ENCODE peak calls at places on chromosomes 7 and 10, in five cellular contexts. O is mesothelial cell of epicardium, I is DND-41, E is neural crest cell, S is suprapubic skin. J is an unnamed sample.

GRCh38 chr10:10985361-10985760 is 32.3 kb upstream of the CELF2 start:
- DNase-seq in O (no peak), I (no peak), E (no peak), S (no peak), J (no peak)

GRCh38 chr10:133292919-133293809 is 15.5 kb downstream of the TUBGCP2 start:
- DNase-seq in O (no peak), I (no peak), E (no peak), S (no peak), J (no peak)

GRCh38 chr7:139431010-139431409 is 52.5 kb downstream of the KLRG2 start:
- DNase-seq in O (peak), I (no peak), E (no peak), S (no peak), J (peak)

GRCh38 chr10:28087675-28088351 is 88.9 kb upstream of the ODAD2 start:
- DNase-seq in O (no peak), I (no peak), E (no peak), S (no peak), J (no peak)

GRCh38 chr7:53418834-53419482 is 383.5 kb downstream of the POM121L12 start:
- DNase-seq in O (no peak), I (no peak), E (no peak), S (no peak), J (no peak)

GRCh38 chr10:129224065-129224464 is 243.0 kb upstream of the MGMT start:
- DNase-seq in O (no peak), I (no peak), E (no peak), S (no peak), J (no peak)

GRCh38 chr7:79282051-79282694 is 171.3 kb downstream of the MAGI2 start:
- DNase-seq in O (no peak), I (no peak), E (no peak), S (no peak), J (no peak)

GRCh38 chr10:30019468-30019867 is 39.9 kb downstream of the JCAD start:
- DNase-seq in O (no peak), I (no peak), E (no peak), S (no peak), J (no peak)

GRCh38 chr7:121562274-121562673 is 166.2 kb upstream of the FAM3C start:
- DNase-seq in O (no peak), I (no peak), E (no peak), S (no peak), J (no peak)

GRCh38 chr10:95408148-95408930 is 117.5 kb upstream of the PDLIM1 start:
- DNase-seq in O (no peak), I (no peak), E (no peak), S (no peak), J (no peak)

GRCh38 chr10:80608706-80609105 is 71.0 kb downstream of the SH2D4B start:
- DNase-seq in O (no peak), I (no peak), E (no peak), S (peak), J (no peak)

GRCh38 chr7:5634107-5634950 is 147.1 kb downstream of the RNF216 start:
- DNase-seq in O (peak), I (peak), E (peak), S (peak), J (peak)

GRCh38 chr10:94006591-94007550 is 13.1 kb downstream of the PLCE1 start:
- DNase-seq in O (no peak), I (no peak), E (no peak), S (no peak), J (no peak)

GRCh38 chr7:33072471-33072870 is 9.9 kb upstream of the NT5C3A start:
- DNase-seq in O (no peak), I (no peak), E (no peak), S (no peak), J (no peak)

GRCh38 chr10:110326351-110327032 is 21.8 kb upstream of the SMNDC1 start:
- DNase-seq in O (no peak), I (no peak), E (no peak), S (no peak), J (no peak)

GRCh38 chr7:67738958-67739357 is 742.3 kb downstream of the TYW1 start:
- DNase-seq in O (no peak), I (no peak), E (no peak), S (no peak), J (no peak)

GRCh38 chr10:110774069-110775021 is 97.4 kb upstream of the PDCD4 start:
- DNase-seq in O (no peak), I (no peak), E (no peak), S (no peak), J (no peak)

GRCh38 chr10:121865554-121865953 is 62.3 kb downstream of the ATE1 start:
- DNase-seq in O (no peak), I (no peak), E (no peak), S (no peak), J (no peak)

GRCh38 chr7:151459726-151460473 is 20.0 kb upstream of the CRYGN start:
- DNase-seq in O (peak), I (no peak), E (peak), S (peak), J (no peak)

GRCh38 chr10:132738454-132739224 is 47.3 kb downstream of the NKX6-2 start:
- DNase-seq in O (no peak), I (no peak), E (no peak), S (no peak), J (no peak)

GRCh38 chr7:128197586-128197985 is 43.5 kb upstream of the LEP start:
- DNase-seq in O (no peak), I (no peak), E (no peak), S (peak), J (no peak)

GRCh38 chr7:142009142-142009541 is 13.5 kb downstream of the MGAM start:
- DNase-seq in O (no peak), I (no peak), E (no peak), S (no peak), J (no peak)

GRCh38 chr7:108181073-108181985 is 51.2 kb upstream of the LAMB4 start:
- DNase-seq in O (no peak), I (no peak), E (peak), S (no peak), J (no peak)

GRCh38 chr7:67608806-67609205 is 612.2 kb downstream of the TYW1 start:
- DNase-seq in O (no peak), I (no peak), E (no peak), S (no peak), J (no peak)

GRCh38 chr10:4529266-4529665 is 296.7 kb upstream of the AKR1E2 start:
- DNase-seq in O (no peak), I (peak), E (no peak), S (no peak), J (no peak)

GRCh38 chr7:26399747-26400146 is 108.1 kb downstream of the SNX10 start:
- DNase-seq in O (no peak), I (no peak), E (no peak), S (no peak), J (no peak)

GRCh38 chr7:26398436-26399308 is 107.0 kb downstream of the SNX10 start:
- DNase-seq in O (peak), I (peak), E (peak), S (peak), J (peak)

GRCh38 chr7:26397786-26398435 is 106.2 kb downstream of the SNX10 start:
- DNase-seq in O (peak), I (no peak), E (peak), S (no peak), J (peak)

GRCh38 chr7:26397326-26397725 is 105.7 kb downstream of the SNX10 start:
- DNase-seq in O (no peak), I (no peak), E (no peak), S (no peak), J (no peak)

GRCh38 chr7:26399309-26399610 is 107.6 kb downstream of the SNX10 start:
- DNase-seq in O (no peak), I (no peak), E (peak), S (no peak), J (no peak)
- TF ChIP-seq CTCF in O (no peak), I (no peak), E (peak), S (no peak), J (peak)

GRCh38 chr7:47543659-47544058 is 38.3 kb downstream of the TNS3 start:
- DNase-seq in O (no peak), I (no peak), E (no peak), S (no peak), J (no peak)
- TF ChIP-seq CTCF in O (no peak), I (no peak), E (no peak), S (no peak), J (no peak)

DNA sequence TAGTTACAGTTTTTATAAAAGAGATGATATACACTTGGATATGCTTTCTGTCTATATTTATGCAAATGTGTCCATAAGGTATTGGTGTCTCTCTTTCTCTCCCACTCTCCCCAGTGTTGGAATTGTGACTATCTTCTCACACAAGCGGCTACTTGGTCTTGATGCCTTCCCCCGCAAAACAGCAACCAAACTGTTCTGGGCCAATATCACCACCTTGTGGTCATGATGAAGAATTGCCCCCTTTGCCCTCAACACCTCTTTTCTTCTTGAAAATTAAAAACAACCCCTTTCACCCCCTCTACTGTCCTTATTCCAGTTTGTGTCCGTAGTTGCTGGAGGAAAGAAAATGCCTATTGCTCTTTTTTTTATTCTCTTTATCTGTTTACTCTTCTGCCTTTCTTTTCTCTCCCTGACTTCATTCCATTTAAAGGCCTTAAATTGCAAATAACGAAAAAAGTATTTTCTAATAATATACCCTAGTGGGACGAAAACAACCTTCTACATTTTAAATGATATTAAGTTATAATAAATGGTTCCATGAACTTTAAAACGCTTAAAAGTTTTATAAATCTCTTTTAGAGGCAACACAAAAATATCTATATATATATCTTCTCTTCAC is 65.0 kb downstream of the IKZF1 start:
- DNase-seq in O (no peak), I (peak), E (no peak), S (no peak), J (no peak)
- TF ChIP-seq CTCF in O (peak), I (peak), E (peak), S (peak), J (peak)

DNA sequence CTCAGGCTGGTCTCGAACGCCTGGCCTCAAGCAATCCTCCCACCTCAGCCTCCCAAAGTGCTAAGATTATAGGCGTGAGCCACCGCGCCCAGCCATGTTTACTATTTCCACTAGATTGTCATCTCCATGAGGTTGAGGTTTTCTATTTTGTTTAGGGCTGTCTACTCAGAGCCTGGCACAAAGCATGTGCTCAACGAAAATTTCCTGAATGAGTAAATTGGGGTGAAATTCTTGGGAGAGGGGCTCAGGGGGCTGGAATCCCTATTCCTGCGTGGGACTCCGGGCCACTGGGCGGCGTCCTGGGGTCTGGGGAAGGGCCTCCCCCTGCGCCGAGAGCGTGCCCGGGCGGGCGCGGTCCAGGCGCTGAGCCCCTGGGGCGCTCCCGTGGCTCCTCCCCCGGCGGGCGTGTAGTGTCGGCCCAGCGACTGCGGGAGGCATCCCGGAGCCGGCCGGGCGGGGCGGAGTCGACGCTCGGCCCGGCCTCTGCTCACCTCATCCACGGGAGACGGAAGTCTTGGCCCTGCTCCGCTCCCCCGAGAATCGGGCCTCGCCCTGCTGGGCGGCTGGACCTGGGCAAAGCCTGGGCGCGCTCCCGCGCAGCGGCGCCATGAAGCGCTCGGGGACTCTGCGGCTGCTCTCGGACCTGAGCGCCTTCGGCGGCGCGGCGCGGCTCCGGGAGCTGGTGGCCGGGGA is at the start of gene HPS6:
- DNase-seq in O (peak), I (peak), E (peak), S (peak), J (peak)
- TF ChIP-seq CTCF in O (no peak), I (peak), E (peak), S (peak), J (no peak)

GRCh38 chr7:123724725-123725381 is 23.9 kb downstream of the WASL start:
- DNase-seq in O (no peak), I (peak), E (no peak), S (no peak), J (no peak)
- TF ChIP-seq CTCF in O (no peak), I (no peak), E (no peak), S (no peak), J (no peak)